ENCODE peak calls at places on chromosome 5, in five cellular contexts. One of them, this sample, is unnamed.

GRCh38 chr5:132687995-132688394 is 14.2 kb downstream of the IL4 start:
- DNase-seq in A673: no peak
- DNase-seq in naive thymus-derived CD4-positive, alpha-beta T cell: peak
- DNase-seq in right cardiac atrium: no peak
- DNase-seq in effector memory CD4-positive, alpha-beta T cell: no peak
- DNase-seq in this sample: peak

GRCh38 chr5:169054506-169054905 is 246.4 kb downstream of the SLIT3 start:
- DNase-seq in A673: no peak
- DNase-seq in naive thymus-derived CD4-positive, alpha-beta T cell: no peak
- DNase-seq in right cardiac atrium: no peak
- DNase-seq in effector memory CD4-positive, alpha-beta T cell: no peak
- DNase-seq in this sample: no peak

GRCh38 chr5:177529247-177529901 is 12.6 kb upstream of the DDX41 start:
- DNase-seq in A673: no peak
- DNase-seq in naive thymus-derived CD4-positive, alpha-beta T cell: no peak
- DNase-seq in right cardiac atrium: no peak
- DNase-seq in effector memory CD4-positive, alpha-beta T cell: no peak
- DNase-seq in this sample: no peak

GRCh38 chr5:6117212-6117611 is 261.1 kb downstream of the MED10 start:
- DNase-seq in A673: no peak
- DNase-seq in naive thymus-derived CD4-positive, alpha-beta T cell: no peak
- DNase-seq in right cardiac atrium: no peak
- DNase-seq in effector memory CD4-positive, alpha-beta T cell: no peak
- DNase-seq in this sample: no peak

GRCh38 chr5:132013006-132013689 is 1.7 kb upstream of the ACSL6 start:
- DNase-seq in A673: no peak
- DNase-seq in naive thymus-derived CD4-positive, alpha-beta T cell: no peak
- DNase-seq in right cardiac atrium: no peak
- DNase-seq in effector memory CD4-positive, alpha-beta T cell: no peak
- DNase-seq in this sample: no peak

GRCh38 chr5:31847354-31847753 is 208.4 kb downstream of the PDZD2 start:
- DNase-seq in A673: no peak
- DNase-seq in naive thymus-derived CD4-positive, alpha-beta T cell: no peak
- DNase-seq in right cardiac atrium: no peak
- DNase-seq in effector memory CD4-positive, alpha-beta T cell: no peak
- DNase-seq in this sample: no peak

GRCh38 chr5:72556351-72557146 is 49.3 kb upstream of the ZNF366 start:
- DNase-seq in A673: peak
- DNase-seq in naive thymus-derived CD4-positive, alpha-beta T cell: no peak
- DNase-seq in right cardiac atrium: peak
- DNase-seq in effector memory CD4-positive, alpha-beta T cell: no peak
- DNase-seq in this sample: peak

GRCh38 chr5:115934388-115934974 is 27.8 kb upstream of the LVRN start:
- DNase-seq in A673: no peak
- DNase-seq in naive thymus-derived CD4-positive, alpha-beta T cell: no peak
- DNase-seq in right cardiac atrium: no peak
- DNase-seq in effector memory CD4-positive, alpha-beta T cell: no peak
- DNase-seq in this sample: no peak

GRCh38 chr5:128637031-128637430 is 99.0 kb upstream of the FBN2 start:
- DNase-seq in A673: no peak
- DNase-seq in naive thymus-derived CD4-positive, alpha-beta T cell: no peak
- DNase-seq in right cardiac atrium: no peak
- DNase-seq in effector memory CD4-positive, alpha-beta T cell: no peak
- DNase-seq in this sample: no peak

GRCh38 chr5:78527054-78527884 is 121.3 kb downstream of the LHFPL2 start:
- DNase-seq in A673: peak
- DNase-seq in naive thymus-derived CD4-positive, alpha-beta T cell: no peak
- DNase-seq in right cardiac atrium: peak
- DNase-seq in effector memory CD4-positive, alpha-beta T cell: no peak
- DNase-seq in this sample: no peak

GRCh38 chr5:141514330-141515111 is 25.6 kb downstream of the PCDHGC5 start:
- DNase-seq in A673: no peak
- DNase-seq in naive thymus-derived CD4-positive, alpha-beta T cell: no peak
- DNase-seq in right cardiac atrium: no peak
- DNase-seq in effector memory CD4-positive, alpha-beta T cell: no peak
- DNase-seq in this sample: no peak

GRCh38 chr5:150640311-150641005 is at the start of gene SYNPO:
- DNase-seq in A673: peak
- DNase-seq in naive thymus-derived CD4-positive, alpha-beta T cell: no peak
- DNase-seq in right cardiac atrium: peak
- DNase-seq in effector memory CD4-positive, alpha-beta T cell: no peak
- DNase-seq in this sample: no peak
- H3K4me3 ChIP-seq in A673: peak
- H3K4me3 ChIP-seq in naive thymus-derived CD4-positive, alpha-beta T cell: no peak
- H3K4me3 ChIP-seq in right cardiac atrium: peak
- H3K4me3 ChIP-seq in effector memory CD4-positive, alpha-beta T cell: no peak
- H3K4me3 ChIP-seq in this sample: no peak

GRCh38 chr5:44932922-44933585 is 124.3 kb downstream of the MRPS30 start:
- DNase-seq in A673: no peak
- DNase-seq in naive thymus-derived CD4-positive, alpha-beta T cell: no peak
- DNase-seq in right cardiac atrium: no peak
- DNase-seq in effector memory CD4-positive, alpha-beta T cell: no peak
- DNase-seq in this sample: no peak

GRCh38 chr5:44935871-44936270 is 127.1 kb downstream of the MRPS30 start:
- DNase-seq in A673: no peak
- DNase-seq in naive thymus-derived CD4-positive, alpha-beta T cell: no peak
- DNase-seq in right cardiac atrium: no peak
- DNase-seq in effector memory CD4-positive, alpha-beta T cell: no peak
- DNase-seq in this sample: no peak

GRCh38 chr5:44935262-44935661 is 126.5 kb downstream of the MRPS30 start:
- DNase-seq in A673: peak
- DNase-seq in naive thymus-derived CD4-positive, alpha-beta T cell: no peak
- DNase-seq in right cardiac atrium: no peak
- DNase-seq in effector memory CD4-positive, alpha-beta T cell: no peak
- DNase-seq in this sample: peak

GRCh38 chr5:44933686-44934085 is 124.9 kb downstream of the MRPS30 start:
- DNase-seq in A673: no peak
- DNase-seq in naive thymus-derived CD4-positive, alpha-beta T cell: no peak
- DNase-seq in right cardiac atrium: no peak
- DNase-seq in effector memory CD4-positive, alpha-beta T cell: no peak
- DNase-seq in this sample: no peak
- H3K4me3 ChIP-seq in A673: no peak
- H3K4me3 ChIP-seq in naive thymus-derived CD4-positive, alpha-beta T cell: no peak
- H3K4me3 ChIP-seq in right cardiac atrium: no peak
- H3K4me3 ChIP-seq in effector memory CD4-positive, alpha-beta T cell: no peak
- H3K4me3 ChIP-seq in this sample: no peak

GRCh38 chr5:103397996-103398581 is 139.5 kb downstream of the MACIR start:
- DNase-seq in A673: no peak
- DNase-seq in naive thymus-derived CD4-positive, alpha-beta T cell: no peak
- DNase-seq in right cardiac atrium: no peak
- DNase-seq in effector memory CD4-positive, alpha-beta T cell: no peak
- DNase-seq in this sample: no peak
- H3K4me3 ChIP-seq in A673: no peak
- H3K4me3 ChIP-seq in naive thymus-derived CD4-positive, alpha-beta T cell: no peak
- H3K4me3 ChIP-seq in right cardiac atrium: no peak
- H3K4me3 ChIP-seq in effector memory CD4-positive, alpha-beta T cell: no peak
- H3K4me3 ChIP-seq in this sample: no peak

GRCh38 chr5:81853005-81853357 is 102.1 kb upstream of the SSBP2 start:
- DNase-seq in A673: no peak
- DNase-seq in naive thymus-derived CD4-positive, alpha-beta T cell: no peak
- DNase-seq in right cardiac atrium: no peak
- DNase-seq in effector memory CD4-positive, alpha-beta T cell: no peak
- DNase-seq in this sample: no peak
- H3K4me3 ChIP-seq in A673: peak
- H3K4me3 ChIP-seq in naive thymus-derived CD4-positive, alpha-beta T cell: peak
- H3K4me3 ChIP-seq in right cardiac atrium: peak
- H3K4me3 ChIP-seq in effector memory CD4-positive, alpha-beta T cell: no peak
- H3K4me3 ChIP-seq in this sample: peak

DNA sequence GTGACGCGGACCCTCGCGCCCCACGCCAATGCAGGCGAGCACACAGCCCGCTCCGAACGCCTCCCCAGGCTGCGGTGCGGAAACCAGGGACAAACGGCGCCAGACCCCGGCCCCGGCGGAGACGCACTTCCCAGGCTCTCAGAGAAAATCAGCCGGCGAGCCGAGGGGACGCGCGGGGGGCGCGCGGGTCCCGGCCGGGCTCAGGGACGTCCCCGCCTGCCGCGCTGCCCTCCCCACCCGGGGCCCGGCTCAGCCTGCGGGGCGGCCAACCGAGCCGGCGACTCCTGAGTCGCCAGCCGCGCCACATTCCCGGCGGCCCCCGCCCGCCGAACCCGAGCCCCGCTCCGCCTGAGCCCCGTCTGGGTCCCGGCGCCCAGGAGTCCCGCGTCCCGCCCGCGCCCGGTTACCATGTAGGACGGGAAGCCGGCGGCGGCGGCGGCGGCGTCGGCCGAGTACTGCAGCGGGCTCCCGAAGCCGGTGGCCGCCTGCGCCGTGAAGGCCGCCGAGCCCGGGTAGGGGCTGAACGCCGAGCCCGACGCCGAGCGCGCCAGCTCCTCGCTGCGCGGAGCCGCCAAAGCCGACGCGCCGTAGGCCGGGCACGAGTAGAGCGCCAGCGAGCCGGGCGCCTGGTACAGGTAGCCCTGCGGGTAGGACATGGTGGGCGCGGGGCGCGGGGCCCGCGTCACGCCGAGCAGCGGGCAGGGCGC is 566 bp downstream of the IRX2 start:
- DNase-seq in A673: no peak
- DNase-seq in naive thymus-derived CD4-positive, alpha-beta T cell: no peak
- DNase-seq in right cardiac atrium: no peak
- DNase-seq in effector memory CD4-positive, alpha-beta T cell: no peak
- DNase-seq in this sample: no peak
- H3K4me3 ChIP-seq in A673: no peak
- H3K4me3 ChIP-seq in naive thymus-derived CD4-positive, alpha-beta T cell: no peak
- H3K4me3 ChIP-seq in right cardiac atrium: peak
- H3K4me3 ChIP-seq in effector memory CD4-positive, alpha-beta T cell: no peak
- H3K4me3 ChIP-seq in this sample: no peak

GRCh38 chr5:112417931-112418358 is 1.1 kb downstream of the EPB41L4A start:
- DNase-seq in A673: no peak
- DNase-seq in naive thymus-derived CD4-positive, alpha-beta T cell: no peak
- DNase-seq in right cardiac atrium: peak
- DNase-seq in effector memory CD4-positive, alpha-beta T cell: no peak
- DNase-seq in this sample: no peak
- H3K4me3 ChIP-seq in A673: no peak
- H3K4me3 ChIP-seq in naive thymus-derived CD4-positive, alpha-beta T cell: no peak
- H3K4me3 ChIP-seq in right cardiac atrium: peak
- H3K4me3 ChIP-seq in effector memory CD4-positive, alpha-beta T cell: peak
- H3K4me3 ChIP-seq in this sample: no peak

GRCh38 chr5:111954516-111955337 is 197.7 kb upstream of the NREP start:
- DNase-seq in A673: no peak
- DNase-seq in naive thymus-derived CD4-positive, alpha-beta T cell: no peak
- DNase-seq in right cardiac atrium: no peak
- DNase-seq in effector memory CD4-positive, alpha-beta T cell: no peak
- DNase-seq in this sample: no peak
- H3K4me3 ChIP-seq in A673: no peak
- H3K4me3 ChIP-seq in naive thymus-derived CD4-positive, alpha-beta T cell: no peak
- H3K4me3 ChIP-seq in right cardiac atrium: no peak
- H3K4me3 ChIP-seq in effector memory CD4-positive, alpha-beta T cell: no peak
- H3K4me3 ChIP-seq in this sample: no peak

DNA sequence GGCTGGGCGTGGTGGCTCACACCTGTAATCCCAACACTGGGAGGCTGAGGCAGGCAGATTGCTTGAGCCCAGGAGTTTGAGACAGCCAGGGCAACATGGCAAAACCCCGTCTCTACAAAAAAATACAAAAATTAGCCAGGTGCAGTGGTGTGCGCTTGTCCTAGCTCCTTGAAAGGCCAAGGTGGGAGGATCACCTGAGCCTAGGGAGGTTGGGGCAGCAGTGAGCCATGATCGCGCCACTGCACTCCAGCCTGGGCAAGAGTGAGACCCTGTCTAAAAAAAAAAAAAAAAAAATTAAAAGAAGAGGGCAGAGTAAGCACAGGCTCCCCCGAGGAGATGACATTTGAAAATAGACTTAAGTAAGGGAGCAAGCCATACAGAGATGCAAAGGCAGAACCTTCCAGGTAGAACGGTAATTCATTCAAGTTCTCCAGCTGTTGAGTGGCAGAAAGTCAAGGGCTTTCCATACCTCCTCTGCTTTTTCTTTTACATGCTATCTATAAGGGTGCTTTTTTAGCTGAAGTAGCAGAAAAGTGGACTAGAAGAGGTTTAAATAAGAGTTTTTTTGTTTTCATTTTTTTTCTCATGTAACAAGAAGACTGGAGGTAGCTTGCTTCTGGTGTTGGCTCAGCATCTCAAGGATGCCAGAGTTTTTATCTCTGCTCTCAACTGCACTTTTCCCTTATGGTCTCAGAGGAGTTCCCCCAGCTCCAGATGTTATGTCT is 40.8 kb downstream of the ERGIC1 start:
- DNase-seq in A673: no peak
- DNase-seq in naive thymus-derived CD4-positive, alpha-beta T cell: no peak
- DNase-seq in right cardiac atrium: no peak
- DNase-seq in effector memory CD4-positive, alpha-beta T cell: no peak
- DNase-seq in this sample: no peak
- H3K4me3 ChIP-seq in A673: no peak
- H3K4me3 ChIP-seq in naive thymus-derived CD4-positive, alpha-beta T cell: no peak
- H3K4me3 ChIP-seq in right cardiac atrium: no peak
- H3K4me3 ChIP-seq in effector memory CD4-positive, alpha-beta T cell: no peak
- H3K4me3 ChIP-seq in this sample: no peak

DNA sequence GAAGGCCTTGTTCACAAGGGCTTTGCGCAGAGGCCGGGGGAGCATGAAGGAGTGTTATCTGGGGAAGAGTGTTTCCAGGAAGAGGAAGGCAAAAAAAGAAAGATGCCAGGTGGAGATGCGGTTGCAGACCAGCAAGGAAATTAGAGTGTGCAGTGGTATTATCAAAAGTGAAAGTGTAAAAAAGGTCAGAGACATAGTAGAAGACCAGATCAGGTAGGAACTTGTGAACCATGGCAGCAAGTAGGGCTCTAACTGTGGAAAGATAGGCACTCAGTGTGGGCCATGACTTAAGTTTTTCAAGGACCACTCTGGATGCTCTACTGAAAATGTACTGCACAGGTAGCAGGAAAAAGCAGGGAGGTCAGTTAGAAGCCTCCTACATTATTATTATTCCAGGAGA is 90.1 kb upstream of the SPOCK1 start:
- DNase-seq in A673: no peak
- DNase-seq in naive thymus-derived CD4-positive, alpha-beta T cell: no peak
- DNase-seq in right cardiac atrium: no peak
- DNase-seq in effector memory CD4-positive, alpha-beta T cell: no peak
- DNase-seq in this sample: no peak
- H3K4me3 ChIP-seq in A673: no peak
- H3K4me3 ChIP-seq in naive thymus-derived CD4-positive, alpha-beta T cell: no peak
- H3K4me3 ChIP-seq in right cardiac atrium: no peak
- H3K4me3 ChIP-seq in effector memory CD4-positive, alpha-beta T cell: no peak
- H3K4me3 ChIP-seq in this sample: no peak

DNA sequence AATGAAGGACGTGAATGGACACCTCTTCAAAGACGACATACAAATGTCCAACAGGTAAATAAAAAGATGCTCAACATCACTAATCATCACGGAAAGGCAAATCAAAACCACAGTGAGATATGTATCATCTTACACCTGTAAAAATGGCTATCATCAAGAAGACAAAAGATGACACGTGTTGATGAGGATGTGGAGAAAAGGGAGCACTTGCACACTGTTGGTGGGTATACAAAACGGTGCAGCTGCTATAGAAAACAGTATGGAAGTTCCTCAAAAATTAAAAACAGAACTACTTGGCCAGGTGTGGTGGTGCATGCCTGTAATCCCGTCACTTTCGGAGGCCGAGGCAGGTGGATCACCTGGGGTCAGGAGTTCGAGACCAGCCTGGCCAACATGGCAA is 47.9 kb downstream of the STK10 start:
- DNase-seq in A673: no peak
- DNase-seq in naive thymus-derived CD4-positive, alpha-beta T cell: no peak
- DNase-seq in right cardiac atrium: no peak
- DNase-seq in effector memory CD4-positive, alpha-beta T cell: no peak
- DNase-seq in this sample: no peak
- H3K4me3 ChIP-seq in A673: no peak
- H3K4me3 ChIP-seq in naive thymus-derived CD4-positive, alpha-beta T cell: no peak
- H3K4me3 ChIP-seq in right cardiac atrium: no peak
- H3K4me3 ChIP-seq in effector memory CD4-positive, alpha-beta T cell: no peak
- H3K4me3 ChIP-seq in this sample: no peak

This sample was measured in Jurkat, Clone E6-1.